ENCODE peak calls at places on chromosomes 13 and 19, in eight cellular contexts. One of them, this sample, is unnamed.

GRCh38 chr13:113205428-113205931 is 3.0 kb downstream of the PCID2 start:
- DNase-seq in NB4: peak; percentile 43
- DNase-seq in fibroblast of mammary gland: peak; percentile 49
- DNase-seq in NCI-H526 treated with DMSO at 0.1 percent for 48 hours: no peak
- DNase-seq in fibroblast of gingiva: peak; percentile 79
- DNase-seq in COR-L47: no peak
- DNase-seq in fibroblast of pulmonary artery: peak; percentile 53
- DNase-seq in adrenal gland: no peak
- DNase-seq in this sample: no peak

GRCh38 chr13:99991806-99992242 is 10.2 kb downstream of the ZIC2 start:
- DNase-seq in NB4: no peak
- DNase-seq in fibroblast of mammary gland: no peak
- DNase-seq in NCI-H526 treated with DMSO at 0.1 percent for 48 hours: no peak
- DNase-seq in fibroblast of gingiva: no peak
- DNase-seq in COR-L47: no peak
- DNase-seq in fibroblast of pulmonary artery: no peak
- DNase-seq in adrenal gland: no peak
- DNase-seq in this sample: no peak

GRCh38 chr19:7395360-7395781 is 46.6 kb downstream of the ARHGEF18 start:
- DNase-seq in NB4: no peak
- DNase-seq in fibroblast of mammary gland: peak; percentile 10
- DNase-seq in NCI-H526 treated with DMSO at 0.1 percent for 48 hours: no peak
- DNase-seq in fibroblast of gingiva: no peak
- DNase-seq in COR-L47: no peak
- DNase-seq in fibroblast of pulmonary artery: peak; percentile 22
- DNase-seq in adrenal gland: no peak
- DNase-seq in this sample: no peak

GRCh38 chr19:41646589-41647204 is 19.8 kb upstream of the CEACAM4 start:
- DNase-seq in NB4: peak; percentile 44
- DNase-seq in fibroblast of mammary gland: peak; percentile 16
- DNase-seq in NCI-H526 treated with DMSO at 0.1 percent for 48 hours: no peak
- DNase-seq in fibroblast of gingiva: no peak
- DNase-seq in COR-L47: no peak
- DNase-seq in fibroblast of pulmonary artery: peak; percentile 17
- DNase-seq in adrenal gland: no peak
- DNase-seq in this sample: no peak

GRCh38 chr13:85798999-85799646 is at the start of gene SLITRK6:
- DNase-seq in NB4: peak; percentile 3
- DNase-seq in fibroblast of mammary gland: peak; percentile 48
- DNase-seq in NCI-H526 treated with DMSO at 0.1 percent for 48 hours: peak; percentile 27
- DNase-seq in fibroblast of gingiva: peak; percentile 53
- DNase-seq in COR-L47: peak; percentile 72
- DNase-seq in fibroblast of pulmonary artery: peak; percentile 70
- DNase-seq in adrenal gland: no peak
- DNase-seq in this sample: no peak

GRCh38 chr19:18385675-18386542 is at the start of gene GDF15:
- DNase-seq in NB4: peak; percentile 54
- DNase-seq in fibroblast of mammary gland: peak; percentile 84
- DNase-seq in NCI-H526 treated with DMSO at 0.1 percent for 48 hours: no peak
- DNase-seq in fibroblast of gingiva: peak; percentile 88
- DNase-seq in COR-L47: no peak
- DNase-seq in fibroblast of pulmonary artery: peak; percentile 94
- DNase-seq in adrenal gland: peak; percentile 50
- DNase-seq in this sample: peak; percentile 94

GRCh38 chr19:50152578-50152977 is 10.5 kb downstream of the IZUMO2 start:
- DNase-seq in NB4: no peak
- DNase-seq in fibroblast of mammary gland: no peak
- DNase-seq in NCI-H526 treated with DMSO at 0.1 percent for 48 hours: no peak
- DNase-seq in fibroblast of gingiva: no peak
- DNase-seq in COR-L47: no peak
- DNase-seq in fibroblast of pulmonary artery: no peak
- DNase-seq in adrenal gland: no peak
- DNase-seq in this sample: no peak

GRCh38 chr19:45164577-45165335 is 4.0 kb upstream of the NKPD1 start:
- DNase-seq in NB4: peak; percentile 88
- DNase-seq in fibroblast of mammary gland: peak; percentile 55
- DNase-seq in NCI-H526 treated with DMSO at 0.1 percent for 48 hours: peak; percentile 11
- DNase-seq in fibroblast of gingiva: peak; percentile 60
- DNase-seq in COR-L47: no peak
- DNase-seq in fibroblast of pulmonary artery: peak; percentile 81
- DNase-seq in adrenal gland: peak; percentile 44
- DNase-seq in this sample: no peak

GRCh38 chr13:29677627-29678026 is 82.1 kb upstream of the SLC7A1 start:
- DNase-seq in NB4: no peak
- DNase-seq in fibroblast of mammary gland: no peak
- DNase-seq in NCI-H526 treated with DMSO at 0.1 percent for 48 hours: no peak
- DNase-seq in fibroblast of gingiva: no peak
- DNase-seq in COR-L47: no peak
- DNase-seq in fibroblast of pulmonary artery: no peak
- DNase-seq in adrenal gland: no peak
- DNase-seq in this sample: no peak

GRCh38 chr13:44188257-44188656 is 185.4 kb upstream of the SERP2 start:
- DNase-seq in NB4: no peak
- DNase-seq in fibroblast of mammary gland: peak; percentile 76
- DNase-seq in NCI-H526 treated with DMSO at 0.1 percent for 48 hours: no peak
- DNase-seq in fibroblast of gingiva: no peak
- DNase-seq in COR-L47: no peak
- DNase-seq in fibroblast of pulmonary artery: peak; percentile 63
- DNase-seq in adrenal gland: no peak
- DNase-seq in this sample: no peak

GRCh38 chr13:50244913-50245574 is 229.8 kb downstream of the KCNRG start:
- DNase-seq in NB4: peak; percentile 85
- DNase-seq in fibroblast of mammary gland: peak; percentile 98
- DNase-seq in NCI-H526 treated with DMSO at 0.1 percent for 48 hours: no peak
- DNase-seq in fibroblast of gingiva: peak; percentile 79
- DNase-seq in COR-L47: no peak
- DNase-seq in fibroblast of pulmonary artery: peak; percentile 60
- DNase-seq in adrenal gland: peak; percentile 32
- DNase-seq in this sample: peak; percentile 47

GRCh38 chr19:44746946-44747738 is 1.4 kb upstream of the BCL3 start:
- DNase-seq in NB4: peak; percentile 86
- DNase-seq in fibroblast of mammary gland: peak; percentile 96
- DNase-seq in NCI-H526 treated with DMSO at 0.1 percent for 48 hours: no peak
- DNase-seq in fibroblast of gingiva: peak; percentile 95
- DNase-seq in COR-L47: no peak
- DNase-seq in fibroblast of pulmonary artery: peak; percentile 97
- DNase-seq in adrenal gland: peak; percentile 97
- DNase-seq in this sample: peak; percentile 73

GRCh38 chr19:2984196-2984490 is 6.8 kb downstream of the TLE6 start:
- DNase-seq in NB4: no peak
- DNase-seq in fibroblast of mammary gland: peak; percentile 79
- DNase-seq in NCI-H526 treated with DMSO at 0.1 percent for 48 hours: peak; percentile 49
- DNase-seq in fibroblast of gingiva: no peak
- DNase-seq in COR-L47: no peak
- DNase-seq in fibroblast of pulmonary artery: no peak
- DNase-seq in adrenal gland: no peak
- DNase-seq in this sample: no peak

GRCh38 chr13:41054212-41054877 is 7.0 kb upstream of the WBP4 start:
- DNase-seq in NB4: peak; percentile 85
- DNase-seq in fibroblast of mammary gland: peak; percentile 77
- DNase-seq in NCI-H526 treated with DMSO at 0.1 percent for 48 hours: peak; percentile 70
- DNase-seq in fibroblast of gingiva: peak; percentile 53
- DNase-seq in COR-L47: peak; percentile 36
- DNase-seq in fibroblast of pulmonary artery: peak; percentile 64
- DNase-seq in adrenal gland: peak; percentile 58
- DNase-seq in this sample: no peak

GRCh38 chr13:30864352-30865130 is 41.5 kb upstream of the MEDAG start:
- DNase-seq in NB4: no peak
- DNase-seq in fibroblast of mammary gland: peak; percentile 97
- DNase-seq in NCI-H526 treated with DMSO at 0.1 percent for 48 hours: peak; percentile 76
- DNase-seq in fibroblast of gingiva: peak; percentile 87
- DNase-seq in COR-L47: no peak
- DNase-seq in fibroblast of pulmonary artery: peak; percentile 93
- DNase-seq in adrenal gland: peak; percentile 47
- DNase-seq in this sample: peak; percentile 37

GRCh38 chr13:95553614-95554385 is 1.3 kb downstream of the CLDN10 start:
- DNase-seq in NB4: no peak
- DNase-seq in fibroblast of mammary gland: no peak
- DNase-seq in NCI-H526 treated with DMSO at 0.1 percent for 48 hours: peak; percentile 51
- DNase-seq in fibroblast of gingiva: no peak
- DNase-seq in COR-L47: no peak
- DNase-seq in fibroblast of pulmonary artery: no peak
- DNase-seq in adrenal gland: no peak
- DNase-seq in this sample: no peak

GRCh38 chr19:18063463-18063862 is 23.3 kb downstream of the IL12RB1 start:
- DNase-seq in NB4: peak; percentile 42
- DNase-seq in fibroblast of mammary gland: no peak
- DNase-seq in NCI-H526 treated with DMSO at 0.1 percent for 48 hours: no peak
- DNase-seq in fibroblast of gingiva: no peak
- DNase-seq in COR-L47: no peak
- DNase-seq in fibroblast of pulmonary artery: no peak
- DNase-seq in adrenal gland: no peak
- DNase-seq in this sample: no peak

GRCh38 chr19:41192574-41193419 is at the start of gene CYP2S1:
- DNase-seq in NB4: no peak
- DNase-seq in fibroblast of mammary gland: no peak
- DNase-seq in NCI-H526 treated with DMSO at 0.1 percent for 48 hours: no peak
- DNase-seq in fibroblast of gingiva: no peak
- DNase-seq in COR-L47: no peak
- DNase-seq in fibroblast of pulmonary artery: no peak
- DNase-seq in adrenal gland: no peak
- DNase-seq in this sample: no peak

GRCh38 chr13:63209330-63210017 is 1793.8 kb upstream of the PCDH20 start:
- DNase-seq in NB4: no peak
- DNase-seq in fibroblast of mammary gland: no peak
- DNase-seq in NCI-H526 treated with DMSO at 0.1 percent for 48 hours: no peak
- DNase-seq in fibroblast of gingiva: no peak
- DNase-seq in COR-L47: no peak
- DNase-seq in fibroblast of pulmonary artery: peak; percentile 28
- DNase-seq in adrenal gland: no peak
- DNase-seq in this sample: no peak

GRCh38 chr13:43878897-43879322 is 630 bp downstream of the CCDC122 start:
- DNase-seq in NB4: peak; percentile 92
- DNase-seq in fibroblast of mammary gland: peak; percentile 79
- DNase-seq in NCI-H526 treated with DMSO at 0.1 percent for 48 hours: no peak
- DNase-seq in fibroblast of gingiva: peak; percentile 86
- DNase-seq in COR-L47: peak; percentile 53
- DNase-seq in fibroblast of pulmonary artery: peak; percentile 83
- DNase-seq in adrenal gland: peak; percentile 91
- DNase-seq in this sample: peak; percentile 11

GRCh38 chr13:27182844-27183497 is 11.4 kb upstream of the USP12 start:
- DNase-seq in NB4: peak; percentile 42
- DNase-seq in fibroblast of mammary gland: peak; percentile 98
- DNase-seq in NCI-H526 treated with DMSO at 0.1 percent for 48 hours: no peak
- DNase-seq in fibroblast of gingiva: peak; percentile 79
- DNase-seq in COR-L47: no peak
- DNase-seq in fibroblast of pulmonary artery: peak; percentile 87
- DNase-seq in adrenal gland: peak; percentile 83
- DNase-seq in this sample: peak; percentile 74

GRCh38 chr19:17582613-17583012 is 27.2 kb downstream of the COLGALT1 start:
- DNase-seq in NB4: no peak
- DNase-seq in fibroblast of mammary gland: no peak
- DNase-seq in NCI-H526 treated with DMSO at 0.1 percent for 48 hours: no peak
- DNase-seq in fibroblast of gingiva: no peak
- DNase-seq in COR-L47: no peak
- DNase-seq in fibroblast of pulmonary artery: no peak
- DNase-seq in adrenal gland: no peak
- DNase-seq in this sample: no peak

GRCh38 chr13:99418663-99419140 is 82.6 kb upstream of the TM9SF2 start:
- DNase-seq in NB4: no peak
- DNase-seq in fibroblast of mammary gland: no peak
- DNase-seq in NCI-H526 treated with DMSO at 0.1 percent for 48 hours: no peak
- DNase-seq in fibroblast of gingiva: no peak
- DNase-seq in COR-L47: no peak
- DNase-seq in fibroblast of pulmonary artery: no peak
- DNase-seq in adrenal gland: no peak
- DNase-seq in this sample: no peak

This sample was measured in pulmonary artery endothelial cell.